ENCODE peak calls at places on chromosome 13, in five cellular contexts. R, Q, E, C and H are unnamed samples.

GRCh38 chr13:85724554-85725432 is 74.4 kb downstream of the SLITRK6 start:
- DNase-seq in Q (no peak), C (no peak), R (no peak), E (no peak), H (no peak)

GRCh38 chr13:75830842-75831241 is 194.7 kb downstream of the LMO7 start:
- DNase-seq in R (peak; percentile 29), Q (no peak), C (no peak), E (no peak), H (no peak)

GRCh38 chr13:113157929-113158747 is at the start of gene PROZ:
- DNase-seq in Q (no peak), C (no peak), E (no peak), R (no peak), H (no peak)

GRCh38 chr13:98284677-98285076 is 107.6 kb upstream of the RNF113B start:
- DNase-seq in C (peak; percentile 26), R (no peak), E (no peak), Q (no peak), H (no peak)

GRCh38 chr13:98585946-98586345 is 9.0 kb upstream of the STK24 start:
- DNase-seq in E (no peak), Q (no peak), R (no peak), C (no peak), H (no peak)

GRCh38 chr13:76969488-76970365 is 21.4 kb downstream of the ACOD1 start:
- DNase-seq in Q (no peak), R (peak; percentile 26), E (no peak), C (no peak), H (no peak)

GRCh38 chr13:77114271-77114670 is 87.3 kb upstream of the FBXL3 start:
- DNase-seq in E (no peak), R (no peak), Q (no peak), C (no peak), H (no peak)

GRCh38 chr13:90443268-90443667 is 904.2 kb upstream of the MIR17HG start:
- DNase-seq in E (no peak), Q (no peak), R (no peak), C (no peak), H (no peak)

GRCh38 chr13:95456837-95457236 is 95.7 kb upstream of the CLDN10 start:
- DNase-seq in C (no peak), E (no peak), R (no peak), Q (no peak), H (no peak)

GRCh38 chr13:32316476-32316875 is 1.2 kb downstream of the BRCA2 start:
- DNase-seq in R (no peak), C (peak; percentile 5), Q (peak; percentile 2), E (no peak), H (no peak)

GRCh38 chr13:22169473-22169872 is 498.6 kb downstream of the FGF9 start:
- DNase-seq in R (no peak), C (no peak), Q (no peak), E (no peak), H (no peak)

GRCh38 chr13:94268661-94269060 is 210.8 kb downstream of the DCT start:
- DNase-seq in E (no peak), R (no peak), C (no peak), Q (no peak), H (no peak)

GRCh38 chr13:98226520-98226919 is 49.5 kb upstream of the RNF113B start:
- DNase-seq in C (no peak), E (no peak), Q (no peak), R (no peak), H (no peak)

GRCh38 chr13:25084101-25084500 is 11.8 kb upstream of the PABPC3 start:
- DNase-seq in Q (no peak), R (no peak), E (no peak), C (no peak), H (no peak)

GRCh38 chr13:65926750-65927171 is 1303.4 kb downstream of the PCDH9 start:
- DNase-seq in C (no peak), Q (peak; percentile 22), R (no peak), E (peak; percentile 41), H (no peak)

GRCh38 chr13:85255978-85256377 is 543.2 kb downstream of the SLITRK6 start:
- DNase-seq in E (no peak), C (peak; percentile 65), R (no peak), Q (no peak), H (no peak)